ENCODE peak calls at places on chromosome 2, in six cellular contexts. E, N, O, K, B and R are unnamed samples.

GRCh38 chr2:42860518-42861094 is 68.2 kb upstream of the HAAO start:
- DNase-seq in B (no peak), N (no peak), E (no peak), K (no peak), O (no peak), R (no peak)

GRCh38 chr2:161423351-161424178 is 7.5 kb downstream of the TBR1 start:
- DNase-seq in N (no peak), E (no peak), O (no peak), B (no peak), K (no peak), R (no peak)

GRCh38 chr2:240647503-240648154 is 22.3 kb downstream of the GPR35 start:
- DNase-seq in O (no peak), K (no peak), N (no peak), B (no peak), E (no peak), R (no peak)

GRCh38 chr2:28952806-28953190 is 28.3 kb upstream of the TOGARAM2 start:
- DNase-seq in B (no peak), O (no peak), E (peak), K (no peak), N (peak), R (no peak)

GRCh38 chr2:112938904-112939303 is 27.9 kb downstream of the IL37 start:
- DNase-seq in B (peak), O (no peak), N (no peak), E (peak), K (peak), R (no peak)

GRCh38 chr2:236086403-236086970 is 81.7 kb downstream of the GBX2 start:
- DNase-seq in B (no peak), K (no peak), E (no peak), N (no peak), O (no peak), R (no peak)

GRCh38 chr2:109456776-109457175 is 157.0 kb downstream of the SEPTIN10 start:
- DNase-seq in K (no peak), N (no peak), E (no peak), B (no peak), O (no peak), R (no peak)

GRCh38 chr2:607172-607571 is 70.0 kb downstream of the TMEM18 start:
- DNase-seq in O (no peak), K (no peak), E (no peak), N (no peak), B (no peak), R (no peak)

GRCh38 chr2:232348936-232349335 is 29.6 kb upstream of the ALPP start:
- DNase-seq in N (no peak), O (no peak), B (no peak), E (peak), K (peak), R (no peak)